ENCODE peak calls at places on chromosomes 1 and 21, in seven cellular contexts. F, S, T, V, E, C and L are unnamed samples.

GRCh38 chr21:27213328-27213727 is 246.4 kb upstream of the ADAMTS5 start:
- DNase-seq in V (no peak), T (no peak), C (no peak), F (no peak), S (no peak), E (no peak), L (no peak)

GRCh38 chr1:234933475-234933874 is 195.2 kb downstream of the TOMM20 start:
- DNase-seq in E (no peak), C (no peak), S (no peak), V (no peak), T (peak; percentile 85), F (no peak), L (no peak)

GRCh38 chr21:36188081-36188681 is 31.6 kb downstream of the DOP1B start:
- DNase-seq in V (no peak), F (no peak), C (no peak), S (no peak), E (peak; percentile 50), T (no peak), L (peak; percentile 44)

GRCh38 chr1:201708085-201708512 is 120.9 kb upstream of the IPO9 start:
- DNase-seq in F (no peak), S (no peak), T (no peak), E (no peak), C (no peak), V (no peak), L (no peak)

GRCh38 chr1:9434247-9434646 is 105.0 kb upstream of the SLC25A33 start:
- DNase-seq in F (no peak), E (no peak), T (no peak), V (no peak), C (no peak), S (no peak), L (no peak)

GRCh38 chr1:202658766-202659165 is 51.5 kb downstream of the SYT2 start:
- DNase-seq in T (no peak), C (no peak), E (no peak), S (no peak), V (no peak), F (no peak), L (no peak)

GRCh38 chr21:32212116-32212515 is 66.7 kb downstream of the MIS18A start:
- DNase-seq in S (no peak), T (no peak), V (no peak), C (no peak), E (no peak), F (no peak), L (no peak)

GRCh38 chr1:24186993-24187790 is at the start of gene IFNLR1:
- DNase-seq in E (peak; percentile 62), V (peak; percentile 77), S (peak; percentile 58), C (peak; percentile 89), F (no peak), T (no peak), L (peak; percentile 84)

GRCh38 chr1:96075704-96076455 is 645.7 kb upstream of the PTBP2 start:
- DNase-seq in E (no peak), S (no peak), V (no peak), C (no peak), T (no peak), F (no peak), L (no peak)

GRCh38 chr21:33266784-33267135 is 593 bp downstream of the IL10RB start:
- DNase-seq in F (peak; percentile 42), V (no peak), S (no peak), T (no peak), E (no peak), C (peak; percentile 48), L (no peak)

GRCh38 chr1:104019675-104020049 is 270.0 kb downstream of the AMY1C start:
- DNase-seq in C (no peak), F (no peak), E (no peak), V (no peak), T (no peak), S (no peak), L (no peak)

DNA sequence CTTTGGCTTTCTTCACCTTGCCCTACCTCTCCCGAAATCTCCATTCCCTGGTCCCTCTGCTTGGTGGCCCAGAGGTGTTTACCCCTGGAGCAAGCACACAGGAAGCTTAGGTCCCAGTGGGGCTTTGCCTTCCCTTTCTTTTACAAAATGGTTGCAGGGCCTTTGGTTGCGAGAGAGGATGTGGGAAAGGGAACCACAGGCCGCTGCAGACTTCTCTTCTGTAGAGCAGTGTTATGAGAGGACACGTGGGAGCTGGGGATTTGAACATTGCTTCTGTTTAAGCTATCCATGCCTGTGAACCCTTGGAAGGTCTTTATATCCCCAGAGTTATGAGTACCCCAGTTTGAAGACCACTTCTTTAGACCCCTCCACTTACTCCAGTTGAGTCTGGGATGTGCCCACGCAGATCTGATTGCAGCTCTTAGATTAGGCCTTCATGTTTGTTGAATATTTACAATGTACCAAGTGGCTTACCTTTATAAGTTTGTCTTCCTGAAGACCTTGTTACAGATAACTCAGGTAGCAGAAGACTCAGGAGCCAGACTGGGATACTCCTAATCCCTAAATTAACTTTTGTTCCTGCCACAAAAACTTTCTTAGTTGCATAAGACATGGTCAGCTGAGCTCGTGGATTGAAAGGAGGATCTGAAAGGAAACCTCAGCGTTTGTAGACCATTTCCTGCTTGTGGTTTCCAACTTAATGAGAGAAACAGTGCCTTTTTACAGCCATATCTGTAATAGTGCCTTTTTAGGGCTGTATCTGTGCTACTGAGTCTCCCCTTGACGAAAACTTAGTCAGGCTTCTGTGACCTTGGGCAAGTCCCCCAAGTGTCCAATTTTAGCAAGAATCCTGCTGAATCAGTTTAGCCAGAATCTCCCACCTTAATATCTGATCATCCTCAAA is 21.9 kb upstream of the IVNS1ABP start:
- DNase-seq in T (peak; percentile 86), E (no peak), V (no peak), S (no peak), C (no peak), F (no peak), L (no peak)
- TF ChIP-seq JUND in T (no peak), E (no peak), V (no peak), S (no peak), C (no peak), F (no peak), L (no peak)

GRCh38 chr1:50417946-50418599 is 5.2 kb downstream of the DMRTA2 start:
- DNase-seq in V (no peak), E (no peak), F (peak; percentile 7), S (no peak), T (no peak), C (peak; percentile 50), L (no peak)
- TF ChIP-seq JUND in V (no peak), E (no peak), F (no peak), S (no peak), T (no peak), C (no peak), L (no peak)

GRCh38 chr1:62230724-62231123 is 36.1 kb downstream of the L1TD1 start:
- DNase-seq in C (no peak), E (no peak), S (peak; percentile 81), V (no peak), T (no peak), F (no peak), L (no peak)
- TF ChIP-seq JUND in C (no peak), E (no peak), S (peak; percentile 87), V (no peak), T (no peak), F (no peak), L (no peak)

GRCh38 chr1:37767488-37767887 is 2.6 kb upstream of the EPHA10 start:
- DNase-seq in S (no peak), E (no peak), F (no peak), V (no peak), C (no peak), T (no peak), L (no peak)
- TF ChIP-seq JUND in S (no peak), E (no peak), F (no peak), V (no peak), C (no peak), T (no peak), L (no peak)

GRCh38 chr1:173476664-173477285 is 360 bp upstream of the PRDX6 start:
- DNase-seq in S (peak; percentile 85), C (peak; percentile 97), F (peak; percentile 96), V (peak; percentile 86), E (peak; percentile 93), T (peak; percentile 61), L (peak; percentile 98)
- TF ChIP-seq JUND in S (no peak), C (no peak), F (no peak), V (no peak), E (no peak), T (no peak), L (no peak)

GRCh38 chr1:204931313-204931712 is 60.7 kb downstream of the NFASC start:
- DNase-seq in E (no peak), V (no peak), C (no peak), T (no peak), S (no peak), F (no peak), L (no peak)

GRCh38 chr1:204925701-204926100 is 55.0 kb downstream of the NFASC start:
- DNase-seq in E (no peak), V (no peak), S (no peak), C (no peak), T (no peak), F (peak; percentile 70), L (no peak)

GRCh38 chr1:204929487-204930185 is 59.0 kb downstream of the NFASC start:
- DNase-seq in V (peak; percentile 35), T (no peak), S (no peak), F (no peak), E (no peak), C (no peak), L (no peak)

GRCh38 chr1:204928671-204929486 is 58.2 kb downstream of the NFASC start:
- DNase-seq in C (no peak), E (no peak), F (no peak), V (peak; percentile 43), T (no peak), S (no peak), L (no peak)

DNA sequence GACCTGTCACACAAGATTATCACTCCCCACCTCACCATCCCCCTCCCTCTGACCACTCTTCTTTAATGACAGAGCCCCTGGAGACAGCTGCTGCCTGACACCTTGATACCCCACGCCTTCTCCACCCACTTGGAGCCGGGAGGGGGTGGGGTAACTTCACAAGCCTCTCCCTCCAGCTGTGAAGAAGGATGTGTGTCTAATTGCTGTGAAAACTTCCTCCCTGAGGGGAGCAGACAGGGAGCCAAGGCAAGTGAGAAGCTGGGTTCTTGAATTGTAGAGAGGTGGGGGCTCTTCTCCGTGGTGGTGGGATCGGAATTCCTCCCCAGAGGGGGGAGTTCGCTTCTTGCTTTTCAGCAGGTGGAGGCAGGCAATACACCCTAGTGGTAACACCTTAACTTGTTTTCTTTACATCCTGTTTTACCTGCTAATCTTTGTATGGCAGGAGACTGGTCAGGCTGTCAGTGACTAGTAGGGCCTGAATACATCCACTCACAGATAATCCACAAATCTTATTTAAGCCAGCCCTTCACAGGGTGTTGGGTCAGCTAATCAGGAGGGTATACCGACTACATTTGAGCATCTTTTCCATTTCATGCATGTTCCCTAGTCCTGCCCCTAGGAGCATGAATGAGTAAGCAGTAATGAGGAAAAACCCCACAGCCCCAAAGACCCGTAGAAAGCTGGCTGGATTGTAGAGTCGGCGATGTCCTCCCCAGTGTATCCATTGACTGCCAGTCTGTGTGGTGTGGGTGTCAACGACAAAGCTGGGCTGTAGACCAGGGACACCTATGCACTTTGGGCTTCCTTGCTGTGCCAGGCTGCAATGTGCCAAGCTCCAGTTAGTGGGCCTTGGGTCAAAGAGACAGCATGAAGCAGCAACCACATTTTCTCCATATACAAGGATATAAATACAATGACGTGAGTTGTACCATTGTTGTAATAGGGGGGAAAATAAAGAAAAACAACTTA is 57.3 kb downstream of the NFASC start:
- DNase-seq in C (no peak), S (no peak), E (no peak), T (no peak), F (peak; percentile 44), V (peak; percentile 57), L (peak; percentile 37)
- TF ChIP-seq JUND in C (no peak), S (no peak), E (no peak), T (no peak), F (no peak), V (no peak), L (no peak)